ENCODE peak calls at places on chromosomes 12 and 14, in five cellular contexts. One of them, this sample, is unnamed.

GRCh38 chr12:64109706-64110105 is 112.4 kb downstream of the KICS2 start:
- DNase-seq in stimulated activated CD4-positive, alpha-beta T cell treated with anti-CD3 and anti-CD28 coated beads, Interleukin-1b, Interleukin-23, amount 100 ng/mL, for 4 hours: no peak
- DNase-seq in stimulated activated naive CD4-positive, alpha-beta T cell: no peak
- DNase-seq in DMS 273 treated with DMSO at 0.1 percent for 48 hours: no peak
- DNase-seq in omental fat pad: no peak
- DNase-seq in this sample: no peak

GRCh38 chr12:70248916-70249315 is 5.7 kb downstream of the CNOT2 start:
- DNase-seq in stimulated activated CD4-positive, alpha-beta T cell treated with anti-CD3 and anti-CD28 coated beads, Interleukin-1b, Interleukin-23, amount 100 ng/mL, for 4 hours: no peak
- DNase-seq in stimulated activated naive CD4-positive, alpha-beta T cell: no peak
- DNase-seq in DMS 273 treated with DMSO at 0.1 percent for 48 hours: no peak
- DNase-seq in omental fat pad: no peak
- DNase-seq in this sample: no peak

GRCh38 chr14:98758440-98758839 is 513.6 kb downstream of the BCL11B start:
- DNase-seq in stimulated activated CD4-positive, alpha-beta T cell treated with anti-CD3 and anti-CD28 coated beads, Interleukin-1b, Interleukin-23, amount 100 ng/mL, for 4 hours: no peak
- DNase-seq in stimulated activated naive CD4-positive, alpha-beta T cell: no peak
- DNase-seq in DMS 273 treated with DMSO at 0.1 percent for 48 hours: no peak
- DNase-seq in omental fat pad: no peak
- DNase-seq in this sample: no peak

GRCh38 chr14:89455412-89455811 is 38.4 kb upstream of the FOXN3 start:
- DNase-seq in stimulated activated CD4-positive, alpha-beta T cell treated with anti-CD3 and anti-CD28 coated beads, Interleukin-1b, Interleukin-23, amount 100 ng/mL, for 4 hours: no peak
- DNase-seq in stimulated activated naive CD4-positive, alpha-beta T cell: no peak
- DNase-seq in DMS 273 treated with DMSO at 0.1 percent for 48 hours: no peak
- DNase-seq in omental fat pad: no peak
- DNase-seq in this sample: no peak

GRCh38 chr12:108685469-108686247 is 45.7 kb downstream of the CORO1C start:
- DNase-seq in stimulated activated CD4-positive, alpha-beta T cell treated with anti-CD3 and anti-CD28 coated beads, Interleukin-1b, Interleukin-23, amount 100 ng/mL, for 4 hours: no peak
- DNase-seq in stimulated activated naive CD4-positive, alpha-beta T cell: no peak
- DNase-seq in DMS 273 treated with DMSO at 0.1 percent for 48 hours: no peak
- DNase-seq in omental fat pad: no peak
- DNase-seq in this sample: no peak

GRCh38 chr14:58772814-58773620 is 135.3 kb downstream of the DACT1 start:
- DNase-seq in stimulated activated CD4-positive, alpha-beta T cell treated with anti-CD3 and anti-CD28 coated beads, Interleukin-1b, Interleukin-23, amount 100 ng/mL, for 4 hours: no peak
- DNase-seq in stimulated activated naive CD4-positive, alpha-beta T cell: no peak
- DNase-seq in DMS 273 treated with DMSO at 0.1 percent for 48 hours: no peak
- DNase-seq in omental fat pad: no peak
- DNase-seq in this sample: no peak

GRCh38 chr12:82694970-82695369 is 8.3 kb downstream of the TMTC2 start:
- DNase-seq in stimulated activated CD4-positive, alpha-beta T cell treated with anti-CD3 and anti-CD28 coated beads, Interleukin-1b, Interleukin-23, amount 100 ng/mL, for 4 hours: no peak
- DNase-seq in stimulated activated naive CD4-positive, alpha-beta T cell: no peak
- DNase-seq in DMS 273 treated with DMSO at 0.1 percent for 48 hours: no peak
- DNase-seq in omental fat pad: no peak
- DNase-seq in this sample: no peak

GRCh38 chr12:116346751-116347150 is 69.3 kb upstream of the MED13L start:
- DNase-seq in stimulated activated CD4-positive, alpha-beta T cell treated with anti-CD3 and anti-CD28 coated beads, Interleukin-1b, Interleukin-23, amount 100 ng/mL, for 4 hours: no peak
- DNase-seq in stimulated activated naive CD4-positive, alpha-beta T cell: no peak
- DNase-seq in DMS 273 treated with DMSO at 0.1 percent for 48 hours: no peak
- DNase-seq in omental fat pad: no peak
- DNase-seq in this sample: no peak